ENCODE peak calls at places on chromosomes 6 and 20, in seven cellular contexts. C, K, H, P, J, O and Y are unnamed samples.

GRCh38 chr20:10536531-10536930 is 101.4 kb downstream of the SLX4IP start:
- DNase-seq in C (peak; percentile 49), K (no peak), H (no peak), P (no peak), J (no peak), O (no peak), Y (no peak)

GRCh38 chr6:37359034-37359433 is 5.3 kb downstream of the RNF8 start:
- DNase-seq in C (no peak), K (no peak), H (no peak), P (no peak), J (no peak), O (no peak), Y (no peak)

GRCh38 chr6:13205106-13205505 is 123.2 kb downstream of the TBC1D7 start:
- DNase-seq in C (no peak), K (no peak), H (no peak), P (no peak), J (no peak), O (no peak), Y (no peak)

GRCh38 chr6:36506617-36507016 is 40.7 kb downstream of the STK38 start:
- DNase-seq in C (no peak), K (no peak), H (no peak), P (no peak), J (no peak), O (no peak), Y (no peak)

GRCh38 chr20:45111799-45112471 is 3.0 kb downstream of the WFDC5 start:
- DNase-seq in C (peak; percentile 62), K (no peak), H (no peak), P (no peak), J (no peak), O (peak; percentile 24), Y (no peak)

GRCh38 chr6:43949451-43950110 is 177.7 kb downstream of the MRPL14 start:
- DNase-seq in C (no peak), K (no peak), H (no peak), P (peak; percentile 52), J (no peak), O (no peak), Y (no peak)

GRCh38 chr6:84618046-84618752 is 146.2 kb downstream of the TBX18 start:
- DNase-seq in C (no peak), K (no peak), H (no peak), P (peak; percentile 84), J (no peak), O (no peak), Y (no peak)

GRCh38 chr6:41159415-41160082 is 3.4 kb downstream of the TREM2 start:
- DNase-seq in C (no peak), K (no peak), H (no peak), P (no peak), J (no peak), O (no peak), Y (no peak)